ENCODE peak calls at places on chromosome 6, in five cellular contexts. One of them, this sample, is unnamed.

GRCh38 chr6:132465530-132466485 is 47.1 kb downstream of the STX7 start:
- DNase-seq in stimulated activated CD8-positive, alpha-beta memory T cell treated with anti-CD3 and anti-CD28 coated beads, Interleukin-15, amount 100 ng/mL, for 24 hours: no peak
- DNase-seq in activated naive CD8-positive, alpha-beta T cell treated with anti-CD3 and anti-CD28 coated beads, Interleukin-2, amount 50 U/mL, for 24 hours: no peak
- DNase-seq in progenitor cell of endocrine pancreas: no peak
- DNase-seq in putamen: no peak
- DNase-seq in this sample: no peak

GRCh38 chr6:170553686-170554085 is 483 bp upstream of the TBP start:
- DNase-seq in activated naive CD8-positive, alpha-beta T cell treated with anti-CD3 and anti-CD28 coated beads, Interleukin-2, amount 50 U/mL, for 24 hours: peak
- DNase-seq in putamen: no peak
- DNase-seq in progenitor cell of endocrine pancreas: no peak
- DNase-seq in stimulated activated CD8-positive, alpha-beta memory T cell treated with anti-CD3 and anti-CD28 coated beads, Interleukin-15, amount 100 ng/mL, for 24 hours: no peak
- DNase-seq in this sample: no peak

GRCh38 chr6:35164277-35164676 is 23.1 kb upstream of the TCP11 start:
- DNase-seq in stimulated activated CD8-positive, alpha-beta memory T cell treated with anti-CD3 and anti-CD28 coated beads, Interleukin-15, amount 100 ng/mL, for 24 hours: no peak
- DNase-seq in putamen: no peak
- DNase-seq in progenitor cell of endocrine pancreas: no peak
- DNase-seq in activated naive CD8-positive, alpha-beta T cell treated with anti-CD3 and anti-CD28 coated beads, Interleukin-2, amount 50 U/mL, for 24 hours: no peak
- DNase-seq in this sample: no peak

GRCh38 chr6:143169440-143169839 is 108.8 kb downstream of the AIG1 start:
- DNase-seq in progenitor cell of endocrine pancreas: no peak
- DNase-seq in stimulated activated CD8-positive, alpha-beta memory T cell treated with anti-CD3 and anti-CD28 coated beads, Interleukin-15, amount 100 ng/mL, for 24 hours: no peak
- DNase-seq in activated naive CD8-positive, alpha-beta T cell treated with anti-CD3 and anti-CD28 coated beads, Interleukin-2, amount 50 U/mL, for 24 hours: no peak
- DNase-seq in putamen: no peak
- DNase-seq in this sample: no peak

GRCh38 chr6:114377881-114378280 is 35.1 kb upstream of the HS3ST5 start:
- DNase-seq in activated naive CD8-positive, alpha-beta T cell treated with anti-CD3 and anti-CD28 coated beads, Interleukin-2, amount 50 U/mL, for 24 hours: no peak
- DNase-seq in stimulated activated CD8-positive, alpha-beta memory T cell treated with anti-CD3 and anti-CD28 coated beads, Interleukin-15, amount 100 ng/mL, for 24 hours: no peak
- DNase-seq in progenitor cell of endocrine pancreas: no peak
- DNase-seq in putamen: no peak
- DNase-seq in this sample: no peak

GRCh38 chr6:10487668-10488327 is 33.4 kb upstream of the GCNT2 start:
- DNase-seq in progenitor cell of endocrine pancreas: no peak
- DNase-seq in activated naive CD8-positive, alpha-beta T cell treated with anti-CD3 and anti-CD28 coated beads, Interleukin-2, amount 50 U/mL, for 24 hours: no peak
- DNase-seq in stimulated activated CD8-positive, alpha-beta memory T cell treated with anti-CD3 and anti-CD28 coated beads, Interleukin-15, amount 100 ng/mL, for 24 hours: no peak
- DNase-seq in putamen: no peak
- DNase-seq in this sample: no peak

GRCh38 chr6:157123245-157123644 is 200.1 kb downstream of the TMEM242 start:
- DNase-seq in activated naive CD8-positive, alpha-beta T cell treated with anti-CD3 and anti-CD28 coated beads, Interleukin-2, amount 50 U/mL, for 24 hours: no peak
- DNase-seq in stimulated activated CD8-positive, alpha-beta memory T cell treated with anti-CD3 and anti-CD28 coated beads, Interleukin-15, amount 100 ng/mL, for 24 hours: no peak
- DNase-seq in progenitor cell of endocrine pancreas: no peak
- DNase-seq in putamen: no peak
- DNase-seq in this sample: no peak

GRCh38 chr6:116328528-116328903 is 42.2 kb upstream of the DSE start:
- DNase-seq in progenitor cell of endocrine pancreas: no peak
- DNase-seq in stimulated activated CD8-positive, alpha-beta memory T cell treated with anti-CD3 and anti-CD28 coated beads, Interleukin-15, amount 100 ng/mL, for 24 hours: no peak
- DNase-seq in activated naive CD8-positive, alpha-beta T cell treated with anti-CD3 and anti-CD28 coated beads, Interleukin-2, amount 50 U/mL, for 24 hours: no peak
- DNase-seq in putamen: no peak
- DNase-seq in this sample: no peak